ENCODE peak calls at places on chromosome 5, in four cellular contexts. U is stomach, K is prostate gland, N is GM12892. Y is an unnamed sample.

GRCh38 chr5:61386062-61386800 is 54.2 kb downstream of the ZSWIM6 start:
- DNase-seq in K (no peak), N (no peak), U (no peak), Y (no peak)

GRCh38 chr5:10333154-10334006 is 20.1 kb upstream of the MARCHF6 start:
- DNase-seq in K (no peak), N (peak; percentile 48), U (peak; percentile 60), Y (peak; percentile 52)

GRCh38 chr5:154191467-154192261 is 1.1 kb downstream of the GALNT10 start:
- DNase-seq in N (no peak), K (no peak), U (no peak), Y (no peak)

GRCh38 chr5:165157209-165157608 is 1651.8 kb downstream of the MAT2B start:
- DNase-seq in N (no peak), U (no peak), K (no peak), Y (no peak)

GRCh38 chr5:145848854-145849253 is 13.7 kb upstream of the PRELID2 start:
- DNase-seq in N (no peak), K (no peak), U (no peak), Y (no peak)

GRCh38 chr5:180470966-180471582 is 23.1 kb upstream of the CNOT6 start:
- DNase-seq in U (peak; percentile 58), N (peak; percentile 63), K (peak; percentile 33), Y (peak; percentile 76)

GRCh38 chr5:113214026-113214425 is 220.8 kb downstream of the TSSK1B start:
- DNase-seq in U (no peak), K (no peak), N (no peak), Y (no peak)

GRCh38 chr5:157449011-157449723 is 10.8 kb upstream of the NIPAL4 start:
- DNase-seq in N (no peak), K (peak; percentile 67), U (peak; percentile 80), Y (no peak)

GRCh38 chr5:112649882-112650281 is 87.8 kb upstream of the APC start:
- DNase-seq in K (no peak), U (no peak), N (no peak), Y (no peak)

GRCh38 chr5:83815661-83816060 is 95.0 kb upstream of the HAPLN1 start:
- DNase-seq in U (no peak), N (no peak), K (no peak), Y (no peak)

DNA sequence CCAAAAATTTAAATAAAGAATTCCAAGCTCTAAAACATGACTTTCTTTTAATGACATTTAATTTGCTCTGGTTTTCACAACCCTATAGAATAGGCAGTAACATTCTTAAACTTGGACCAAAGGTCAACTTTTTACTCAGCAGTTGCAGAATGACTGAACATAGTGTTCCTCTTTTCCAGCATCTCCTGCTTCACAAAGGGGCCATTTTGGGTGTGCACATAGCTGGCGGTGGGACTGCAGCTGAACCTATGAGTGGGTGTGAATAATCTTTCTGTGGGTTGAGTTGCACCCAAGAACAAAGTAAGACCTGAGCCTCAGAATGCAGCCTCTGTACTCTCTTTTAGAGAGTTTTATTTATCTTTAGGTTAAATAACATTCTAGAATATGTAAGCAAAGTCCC is 96.9 kb upstream of the HAPLN1 start:
- DNase-seq in K (no peak), N (no peak), U (no peak), Y (no peak)
- TF ChIP-seq POLR2A in K (no peak), N (no peak), U (no peak), Y (no peak)

GRCh38 chr5:143147918-143148317 is 255.6 kb downstream of the NR3C1 start:
- DNase-seq in K (no peak), N (no peak), U (no peak), Y (no peak)
- TF ChIP-seq POLR2AphosphoS5 in K (no peak), N (no peak), U (peak; percentile 44), Y (no peak)

GRCh38 chr5:33444542-33444941 is 3.8 kb downstream of the TARS1 start:
- DNase-seq in K (no peak), U (no peak), N (no peak), Y (no peak)

GRCh38 chr5:33439905-33440481 is 772 bp upstream of the TARS1 start:
- DNase-seq in U (no peak), K (no peak), N (no peak), Y (no peak)

GRCh38 chr5:33440482-33441240 is at the start of gene TARS1:
- DNase-seq in U (peak; percentile 96), K (peak; percentile 99), N (peak; percentile 81), Y (peak; percentile 76)

GRCh38 chr5:33438996-33439395 is 1.8 kb upstream of the TARS1 start:
- DNase-seq in N (no peak), K (no peak), U (no peak), Y (no peak)

DNA sequence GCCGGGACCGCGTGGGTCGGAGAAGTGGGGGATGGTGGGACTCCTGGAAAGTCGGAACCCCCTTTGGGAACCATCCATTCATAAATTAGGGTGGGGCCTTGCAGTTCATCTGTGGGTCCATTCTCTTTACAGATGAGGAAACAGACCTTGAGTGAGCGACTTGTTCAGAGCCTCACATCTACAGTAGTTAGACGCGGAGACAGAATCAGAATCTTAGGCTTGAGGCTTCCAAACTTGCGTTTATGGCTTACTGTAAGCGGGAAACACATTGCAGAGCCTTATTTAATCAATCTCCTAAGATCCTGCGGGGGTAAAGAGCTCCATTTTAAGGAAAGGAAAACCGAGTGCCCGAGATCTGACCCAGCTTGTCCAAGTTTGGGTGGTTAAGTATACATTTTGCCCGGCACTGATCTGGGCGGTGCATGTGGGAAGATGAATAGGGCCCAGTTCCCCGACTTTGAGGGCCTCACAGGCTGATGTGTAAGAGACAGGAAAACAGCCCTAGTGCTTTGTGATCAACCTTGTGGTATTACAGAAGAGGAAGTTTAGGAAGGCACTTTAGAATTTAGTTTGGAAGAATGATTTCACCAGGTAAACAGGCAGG is 578 bp downstream of the TARS1 start:
- DNase-seq in K (peak; percentile 17), U (no peak), N (no peak), Y (no peak)
- TF ChIP-seq POLR2A in K (no peak), U (no peak), N (no peak), Y (no peak)

DNA sequence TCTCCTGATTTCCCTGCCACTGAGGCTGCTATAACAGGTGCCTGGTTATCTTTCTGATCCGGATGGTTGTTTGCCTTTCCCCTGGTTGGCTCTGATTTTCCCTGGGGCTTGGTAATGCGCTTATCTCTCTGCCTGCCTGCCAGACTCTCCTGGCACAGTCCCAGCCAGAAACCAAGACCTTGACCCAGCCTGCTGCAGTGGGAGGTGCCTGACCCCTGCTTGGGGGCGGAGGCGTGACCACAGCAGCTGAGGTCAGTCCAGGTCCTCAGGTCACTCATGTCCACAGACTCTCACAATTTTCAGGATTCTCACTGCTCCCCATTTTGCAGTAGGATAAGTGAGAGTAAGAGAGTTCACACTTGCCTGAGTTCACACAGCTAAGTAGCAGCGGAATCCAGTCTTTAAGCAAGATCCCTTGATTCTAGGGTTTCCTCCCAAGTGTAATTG is 24.4 kb upstream of the SYNPO start:
- DNase-seq in N (no peak), K (no peak), U (peak; percentile 95), Y (no peak)
- TF ChIP-seq POLR2AphosphoS5 in N (no peak), K (no peak), U (peak; percentile 44), Y (no peak)

GRCh38 chr5:75236322-75237316 is at the start of gene ANKRD31:
- DNase-seq in N (peak; percentile 82), U (peak; percentile 91), K (peak; percentile 72), Y (peak; percentile 91)
- TF ChIP-seq POLR2A in N (peak; percentile 50), U (no peak), K (peak; percentile 47), Y (no peak)

GRCh38 chr5:114857951-114858401 is 311.7 kb downstream of the TRIM36 start:
- DNase-seq in N (no peak), U (no peak), K (no peak), Y (no peak)

DNA sequence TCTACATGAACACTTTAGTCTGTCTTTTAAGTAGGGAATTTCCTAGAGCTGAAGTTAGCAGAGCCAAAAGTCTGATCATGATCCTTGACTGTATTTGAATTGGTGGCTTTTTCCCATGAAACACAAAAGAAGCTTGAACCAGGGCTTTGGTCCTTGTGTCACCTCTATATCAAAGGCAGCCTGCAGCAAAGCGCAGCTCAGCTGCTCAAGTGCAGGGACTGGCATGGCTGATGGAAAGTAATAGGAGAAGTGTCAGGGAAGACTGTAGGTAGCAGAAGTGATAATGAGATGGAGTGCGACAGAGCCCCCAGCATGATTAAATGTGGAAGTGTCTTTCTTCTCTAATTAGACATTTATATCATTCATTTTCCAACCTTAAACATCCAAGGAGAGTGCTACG is 310.7 kb downstream of the TRIM36 start:
- DNase-seq in U (no peak), N (no peak), K (no peak), Y (no peak)
- TF ChIP-seq POLR2AphosphoS5 in U (no peak), N (no peak), K (no peak), Y (no peak)

GRCh38 chr5:107919361-107919760 is 248.6 kb upstream of the EFNA5 start:
- DNase-seq in N (no peak), K (no peak), U (no peak), Y (no peak)

GRCh38 chr5:107916731-107917725 is 246.3 kb upstream of the EFNA5 start:
- DNase-seq in N (no peak), K (no peak), U (no peak), Y (no peak)

GRCh38 chr5:107915413-107915812 is 244.7 kb upstream of the EFNA5 start:
- DNase-seq in U (no peak), N (no peak), K (no peak), Y (no peak)

GRCh38 chr5:107917983-107918382 is 247.2 kb upstream of the EFNA5 start:
- DNase-seq in K (no peak), N (no peak), U (no peak), Y (no peak)

DNA sequence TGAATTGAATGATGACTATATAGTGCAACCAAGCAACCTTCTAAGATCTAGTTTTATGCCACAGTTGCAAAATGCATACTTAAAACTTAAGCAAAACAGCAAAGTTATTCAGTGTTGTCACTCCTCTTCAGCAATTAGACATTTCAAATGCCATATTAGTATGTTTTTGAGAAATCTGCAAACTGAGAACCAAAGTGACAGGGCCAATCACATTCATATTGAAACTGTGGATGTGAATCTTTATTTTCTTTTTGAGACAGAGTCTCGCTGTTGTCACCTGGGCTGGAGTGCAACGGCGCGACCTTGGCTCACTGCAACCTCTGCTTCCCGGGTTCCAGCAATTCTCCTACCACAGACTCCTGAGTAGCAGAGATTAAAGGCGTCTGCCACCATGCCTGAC is 249.2 kb upstream of the EFNA5 start:
- DNase-seq in K (no peak), N (no peak), U (no peak), Y (no peak)
- TF ChIP-seq POLR2A in K (no peak), N (no peak), U (no peak), Y (no peak)

GRCh38 chr5:117315170-117315569 is 740.5 kb upstream of the SEMA6A start:
- DNase-seq in N (no peak), U (no peak), K (no peak), Y (no peak)

DNA sequence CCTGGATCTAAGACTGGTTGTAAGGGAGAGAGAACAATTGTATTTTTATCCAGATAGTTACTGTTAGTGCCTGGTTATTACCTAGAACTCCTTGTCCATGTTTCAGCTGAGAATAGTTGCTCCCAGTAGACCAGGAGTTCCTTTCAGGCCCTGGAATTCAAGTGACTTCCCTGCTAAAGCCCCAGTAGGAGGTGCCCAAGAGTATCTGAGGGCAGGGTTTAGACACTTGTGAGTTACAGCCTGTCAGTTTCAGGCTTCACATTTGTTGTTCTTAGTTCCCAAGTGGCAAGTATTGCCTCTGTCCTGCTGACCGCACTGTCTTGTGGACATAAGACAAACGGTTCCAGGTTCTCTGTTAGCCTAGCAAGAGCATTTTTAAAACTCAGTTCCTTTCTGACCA is 743.9 kb upstream of the SEMA6A start:
- DNase-seq in U (no peak), K (no peak), N (no peak), Y (no peak)
- TF ChIP-seq POLR2AphosphoS5 in U (no peak), K (no peak), N (no peak), Y (no peak)